ENCODE peak calls at places on chromosome 5, in eight cellular contexts. P is uterus, T is upper lobe of left lung, M is HFF-Myc, V is sigmoid colon, Z is left ventricle myocardium inferior, N is choroid plexus epithelial cell, Y is tibial artery. C is an unnamed sample.

GRCh38 chr5:130762031-130762430 is 403.0 kb downstream of the HINT1 start:
- DNase-seq in M (no peak), N (peak; percentile 31), Y (no peak), P (no peak), Z (no peak), T (no peak), V (no peak), C (no peak)

GRCh38 chr5:10456583-10457562 is 15.2 kb downstream of the ROPN1L start:
- DNase-seq in Y (no peak), T (no peak), P (no peak), V (no peak), N (peak; percentile 34), Z (no peak), M (no peak), C (no peak)

GRCh38 chr5:69238760-69239251 is 4.1 kb downstream of the CDK7 start:
- DNase-seq in N (peak; percentile 76), Z (no peak), P (no peak), Y (no peak), T (no peak), M (peak; percentile 56), V (no peak), C (peak; percentile 36)

GRCh38 chr5:129609710-129610109 is 138.2 kb upstream of the MINAR2 start:
- DNase-seq in M (no peak), N (no peak), T (no peak), P (no peak), Y (no peak), V (no peak), Z (no peak), C (no peak)

GRCh38 chr5:180294401-180294800 is 2.5 kb upstream of the MAPK9 start:
- DNase-seq in Y (no peak), N (no peak), M (no peak), Z (no peak), V (peak; percentile 59), P (no peak), T (peak; percentile 31), C (no peak)

GRCh38 chr5:124461110-124461509 is 285.3 kb downstream of the ZNF608 start:
- DNase-seq in Y (no peak), T (no peak), P (no peak), N (no peak), Z (no peak), M (no peak), V (no peak), C (no peak)

GRCh38 chr5:10633271-10634049 is 69.6 kb downstream of the ANKRD33B start:
- DNase-seq in Y (no peak), N (no peak), V (no peak), P (no peak), T (no peak), Z (no peak), M (no peak), C (no peak)

GRCh38 chr5:109225695-109226094 is 184.1 kb downstream of the PJA2 start:
- DNase-seq in M (no peak), Z (peak; percentile 27), N (peak; percentile 32), T (no peak), P (no peak), Y (peak; percentile 32), V (no peak), C (no peak)

GRCh38 chr5:68137451-68138190 is 77.9 kb upstream of the PIK3R1 start:
- DNase-seq in N (no peak), T (no peak), Z (no peak), V (no peak), Y (no peak), P (no peak), M (peak; percentile 33), C (no peak)

GRCh38 chr5:68130253-68130652 is 85.3 kb upstream of the PIK3R1 start:
- DNase-seq in N (no peak), Y (no peak), P (no peak), T (no peak), V (no peak), Z (no peak), M (no peak), C (no peak)

GRCh38 chr5:68139601-68140441 is 75.7 kb upstream of the PIK3R1 start:
- DNase-seq in Y (no peak), N (no peak), Z (no peak), T (no peak), P (no peak), M (no peak), V (no peak), C (no peak)

GRCh38 chr5:68134033-68134668 is 81.4 kb upstream of the PIK3R1 start:
- DNase-seq in Y (no peak), V (no peak), P (no peak), M (no peak), Z (no peak), T (no peak), N (peak; percentile 32), C (no peak)

GRCh38 chr5:68134669-68135313 is 80.8 kb upstream of the PIK3R1 start:
- DNase-seq in V (no peak), P (no peak), M (no peak), Y (no peak), T (no peak), Z (no peak), N (no peak), C (no peak)
- H3K4me3 ChIP-seq in V (no peak overlapping the region), P (no peak overlapping the region), M (no peak overlapping the region), Y (no peak overlapping the region), T (no peak overlapping the region), Z (no peak overlapping the region), N (no peak overlapping the region), C (no peak overlapping the region)

DNA sequence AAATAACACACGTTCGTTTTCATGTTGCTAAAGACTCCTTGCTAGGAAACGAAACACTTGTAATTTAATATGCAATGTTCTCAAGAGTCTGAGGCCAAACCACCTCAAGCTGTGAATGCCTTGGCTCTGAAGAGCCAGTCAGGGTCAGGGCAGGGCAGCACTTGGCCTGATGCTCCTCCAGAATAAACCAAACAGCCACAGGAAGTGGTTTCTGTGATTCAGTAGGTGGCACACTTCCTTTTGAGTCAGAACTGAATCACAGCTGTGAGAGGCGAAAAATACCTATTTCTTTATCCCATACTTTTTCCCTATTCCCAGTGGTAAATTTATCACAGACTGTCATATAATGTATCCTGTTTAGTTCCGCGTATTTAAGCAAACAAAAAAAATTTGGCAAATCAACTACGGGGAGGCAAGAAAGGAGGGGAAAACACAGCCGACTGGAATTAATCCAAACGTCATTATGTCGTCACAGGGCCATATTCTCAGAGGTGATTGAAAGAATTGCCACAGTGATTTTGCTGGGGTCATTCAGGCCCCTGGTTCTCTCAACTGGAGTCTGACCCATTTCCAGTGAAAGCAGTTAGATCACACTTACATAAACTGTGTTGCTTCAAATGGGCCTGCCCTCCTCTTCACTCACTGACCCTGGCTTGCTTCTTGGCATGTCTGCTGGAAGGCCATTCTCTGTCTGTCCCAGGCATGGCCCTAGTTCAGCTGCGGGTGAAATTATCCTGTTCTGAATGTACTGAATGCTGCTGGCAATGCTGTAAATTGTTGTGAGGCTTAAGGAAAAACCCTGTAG is 71.2 kb downstream of the ARRDC3 start:
- DNase-seq in Z (peak; percentile 49), N (peak; percentile 100), M (peak; percentile 98), T (peak; percentile 93), Y (peak; percentile 85), V (peak; percentile 88), P (peak; percentile 68), C (peak; percentile 83)
- TF ChIP-seq CTCF in Z (peak; percentile 19), N (peak; percentile 13), M (no peak), T (peak; percentile 34), Y (no peak), V (no peak), P (no peak), C (no peak)

GRCh38 chr5:139651863-139652787 is 4.0 kb downstream of the CXXC5 start:
- DNase-seq in T (peak; percentile 87), M (no peak), Y (peak; percentile 90), P (peak; percentile 78), N (peak; percentile 84), V (peak; percentile 91), Z (peak; percentile 84), C (peak; percentile 70)
- H3K4me3 ChIP-seq in T (no peak overlapping the region), M (peak overlapping the region; percentile 29), Y (peak overlapping the region; percentile 98), P (no peak overlapping the region), N (peak overlapping the region; percentile 82), V (no peak overlapping the region), Z (peak overlapping the region; percentile 90), C (peak overlapping the region; percentile 88)

GRCh38 chr5:2680979-2681378 is 70.5 kb downstream of the IRX2 start:
- DNase-seq in Y (no peak), Z (no peak), P (no peak), T (no peak), V (no peak), M (no peak), N (no peak), C (no peak)

GRCh38 chr5:2683720-2684119 is 67.8 kb downstream of the IRX2 start:
- DNase-seq in V (no peak), P (no peak), T (no peak), Z (no peak), Y (no peak), M (no peak), N (no peak), C (no peak)

GRCh38 chr5:2677689-2678088 is 73.8 kb downstream of the IRX2 start:
- DNase-seq in N (no peak), Y (no peak), Z (no peak), V (no peak), M (no peak), T (no peak), P (no peak), C (no peak)

GRCh38 chr5:2684606-2685005 is 66.9 kb downstream of the IRX2 start:
- DNase-seq in Y (no peak), Z (no peak), T (no peak), N (no peak), M (no peak), P (no peak), V (no peak), C (no peak)

DNA sequence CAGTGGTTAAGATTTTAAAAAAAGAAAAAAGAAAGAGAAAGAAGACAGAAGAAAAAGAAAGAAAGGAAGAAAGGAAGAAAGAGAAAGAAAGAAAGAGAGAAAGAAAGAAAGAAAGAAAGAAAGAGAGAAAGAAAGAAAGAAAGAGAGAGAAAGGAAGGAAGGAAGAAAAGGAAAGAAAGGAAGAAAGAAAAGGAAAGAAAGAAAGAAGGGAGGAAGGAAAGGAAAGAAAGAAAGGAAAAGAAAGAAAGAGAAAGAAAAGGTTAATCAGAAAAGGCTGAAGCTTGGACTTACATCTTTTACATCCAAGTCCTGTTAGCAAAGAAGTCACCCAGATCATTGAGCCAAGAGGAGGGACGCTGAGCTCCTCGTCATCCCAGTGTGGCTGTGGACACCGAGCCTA is 70.0 kb downstream of the IRX2 start:
- DNase-seq in V (no peak), T (no peak), Y (no peak), P (no peak), N (no peak), Z (no peak), M (no peak), C (no peak)
- TF ChIP-seq CTCF in V (no peak), T (no peak), Y (no peak), P (no peak), N (no peak), Z (no peak), M (no peak), C (no peak)

GRCh38 chr5:170642776-170643436 is 139.1 kb downstream of the KCNIP1 start:
- DNase-seq in N (no peak), Z (no peak), P (no peak), T (no peak), Y (no peak), M (no peak), V (peak; percentile 39), C (no peak)
- H3K4me3 ChIP-seq in N (no peak overlapping the region), Z (no peak overlapping the region), P (no peak overlapping the region), T (no peak overlapping the region), Y (no peak overlapping the region), M (no peak overlapping the region), V (no peak overlapping the region), C (no peak overlapping the region)

DNA sequence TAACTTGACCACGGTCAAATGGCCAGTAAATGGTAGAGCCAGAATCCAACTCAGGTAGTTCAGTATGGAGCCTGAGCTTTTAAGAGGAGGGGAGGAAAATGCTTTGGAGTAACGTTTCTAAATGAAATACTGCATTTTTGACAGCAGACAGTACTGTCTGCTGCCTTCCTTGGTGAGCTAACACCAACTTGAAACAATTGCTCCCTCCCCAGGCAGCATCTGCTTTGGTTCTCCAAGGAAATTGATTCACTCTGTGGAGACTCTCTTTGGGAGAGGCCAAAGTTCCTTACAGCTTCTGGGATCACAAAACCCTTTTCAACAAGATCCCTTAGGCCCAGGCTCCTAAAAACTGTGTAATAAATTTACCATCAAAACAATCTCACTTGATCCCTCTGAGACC is 75.2 kb upstream of the SSBP2 start:
- DNase-seq in Z (no peak), Y (no peak), T (no peak), P (no peak), M (no peak), V (no peak), N (peak; percentile 61), C (no peak)
- TF ChIP-seq CTCF in Z (no peak), Y (no peak), T (no peak), P (no peak), M (no peak), V (no peak), N (peak; percentile 52), C (no peak)

C was measured in retinal pigment epithelial cell.